ENCODE peak calls at places on chromosome 22, in four cellular contexts. P is activated T-helper 9 cell treated with anti-CD3 and anti-CD28 coated beads, Interleukin-2, amount 50 U/mL, for 16 hours; T is GM12865; Y is GM04504. J is an unnamed sample.

GRCh38 chr22:20109411-20110358 is 6.2 kb upstream of the RANBP1 start:
- DNase-seq in P (no peak), T (no peak), Y (no peak), J (no peak)

GRCh38 chr22:40533712-40534378 is 102.7 kb downstream of the MRTFA start:
- DNase-seq in P (peak), Y (no peak), T (peak), J (peak)

GRCh38 chr22:49953680-49954344 is 6.8 kb upstream of the PIM3 start:
- DNase-seq in P (no peak), Y (no peak), T (no peak), J (no peak)

GRCh38 chr22:20885557-20886323 is 26.9 kb downstream of the SNAP29 start:
- DNase-seq in T (peak), Y (peak), P (peak), J (peak)

GRCh38 chr22:32854351-32854804 is 52.9 kb downstream of the TIMP3 start:
- DNase-seq in P (no peak), T (no peak), Y (no peak), J (no peak)

GRCh38 chr22:48264586-48264985 is 1502.1 kb downstream of the TBC1D22A start:
- DNase-seq in T (no peak), P (no peak), Y (no peak), J (no peak)

GRCh38 chr22:39519681-39520053 is 695 bp upstream of the ATF4 start:
- DNase-seq in T (peak), Y (no peak), P (no peak), J (no peak)

GRCh38 chr22:19998991-19999820 is 17.4 kb downstream of the ARVCF start:
- DNase-seq in Y (no peak), T (no peak), P (no peak), J (no peak)

GRCh38 chr22:29553391-29554224 is at the start of gene THOC5:
- DNase-seq in P (peak), T (peak), Y (peak), J (peak)

GRCh38 chr22:26777402-26777801 is 120.0 kb downstream of the MIAT start:
- DNase-seq in P (no peak), T (no peak), Y (peak), J (no peak)

GRCh38 chr22:20056161-20056560 is 23.9 kb upstream of the DGCR8 start:
- DNase-seq in P (no peak), Y (no peak), T (no peak), J (no peak)

GRCh38 chr22:40519284-40519947 is 117.1 kb downstream of the MRTFA start:
- DNase-seq in P (no peak), Y (no peak), T (peak), J (no peak)

GRCh38 chr22:19239464-19239863 is 52.1 kb downstream of the CLTCL1 start:
- DNase-seq in T (no peak), P (no peak), Y (no peak), J (no peak)

J was measured in foreskin keratinocyte.